ENCODE peak calls at places on chromosome 20, in nine cellular contexts. One of them, this sample, is unnamed.

GRCh38 chr20:25195962-25196700 is 619 bp downstream of the ENTPD6 start:
- DNase-seq in testis: peak; percentile 52
- DNase-seq in T-helper 9 cell: peak; percentile 10
- DNase-seq in RCC 7860: no peak
- DNase-seq in thoracic aorta: no peak
- DNase-seq in stimulated activated CD4-positive, alpha-beta T cell treated with anti-CD3 and anti-CD28 coated beads, Interleukin-4, amount 100 ng/mL, for 48 hours: no peak
- DNase-seq in central memory CD4-positive, alpha-beta T cell: peak; percentile 25
- DNase-seq in A549: peak; percentile 29
- DNase-seq in nephron progenitor cell: peak; percentile 56
- DNase-seq in this sample: no peak

GRCh38 chr20:6051505-6051904 is 2.4 kb downstream of the LRRN4 start:
- DNase-seq in nephron progenitor cell: no peak
- DNase-seq in T-helper 9 cell: no peak
- DNase-seq in thoracic aorta: no peak
- DNase-seq in stimulated activated CD4-positive, alpha-beta T cell treated with anti-CD3 and anti-CD28 coated beads, Interleukin-4, amount 100 ng/mL, for 48 hours: no peak
- DNase-seq in RCC 7860: peak; percentile 85
- DNase-seq in central memory CD4-positive, alpha-beta T cell: no peak
- DNase-seq in A549: no peak
- DNase-seq in testis: no peak
- DNase-seq in this sample: peak; percentile 60

GRCh38 chr20:25372584-25373336 is 17.9 kb downstream of the ABHD12 start:
- DNase-seq in T-helper 9 cell: no peak
- DNase-seq in nephron progenitor cell: no peak
- DNase-seq in testis: no peak
- DNase-seq in central memory CD4-positive, alpha-beta T cell: no peak
- DNase-seq in thoracic aorta: no peak
- DNase-seq in RCC 7860: peak; percentile 89
- DNase-seq in stimulated activated CD4-positive, alpha-beta T cell treated with anti-CD3 and anti-CD28 coated beads, Interleukin-4, amount 100 ng/mL, for 48 hours: no peak
- DNase-seq in A549: no peak
- DNase-seq in this sample: peak; percentile 90

GRCh38 chr20:57581202-57582028 is 20.5 kb downstream of the PCK1 start:
- DNase-seq in central memory CD4-positive, alpha-beta T cell: no peak
- DNase-seq in thoracic aorta: no peak
- DNase-seq in T-helper 9 cell: no peak
- DNase-seq in RCC 7860: no peak
- DNase-seq in A549: no peak
- DNase-seq in stimulated activated CD4-positive, alpha-beta T cell treated with anti-CD3 and anti-CD28 coated beads, Interleukin-4, amount 100 ng/mL, for 48 hours: no peak
- DNase-seq in testis: no peak
- DNase-seq in nephron progenitor cell: no peak
- DNase-seq in this sample: peak; percentile 24

GRCh38 chr20:61520076-61520639 is 268.1 kb downstream of the CDH4 start:
- DNase-seq in stimulated activated CD4-positive, alpha-beta T cell treated with anti-CD3 and anti-CD28 coated beads, Interleukin-4, amount 100 ng/mL, for 48 hours: no peak
- DNase-seq in thoracic aorta: no peak
- DNase-seq in T-helper 9 cell: no peak
- DNase-seq in testis: no peak
- DNase-seq in central memory CD4-positive, alpha-beta T cell: no peak
- DNase-seq in A549: no peak
- DNase-seq in nephron progenitor cell: no peak
- DNase-seq in RCC 7860: no peak
- DNase-seq in this sample: no peak

GRCh38 chr20:35297153-35297552 is 4.9 kb upstream of the FAM83C start:
- DNase-seq in thoracic aorta: no peak
- DNase-seq in central memory CD4-positive, alpha-beta T cell: no peak
- DNase-seq in testis: no peak
- DNase-seq in RCC 7860: no peak
- DNase-seq in T-helper 9 cell: no peak
- DNase-seq in stimulated activated CD4-positive, alpha-beta T cell treated with anti-CD3 and anti-CD28 coated beads, Interleukin-4, amount 100 ng/mL, for 48 hours: no peak
- DNase-seq in nephron progenitor cell: no peak
- DNase-seq in A549: no peak
- DNase-seq in this sample: no peak

GRCh38 chr20:60970601-60971000 is 281.5 kb upstream of the CDH4 start:
- DNase-seq in A549: no peak
- DNase-seq in stimulated activated CD4-positive, alpha-beta T cell treated with anti-CD3 and anti-CD28 coated beads, Interleukin-4, amount 100 ng/mL, for 48 hours: no peak
- DNase-seq in testis: no peak
- DNase-seq in T-helper 9 cell: no peak
- DNase-seq in nephron progenitor cell: no peak
- DNase-seq in RCC 7860: no peak
- DNase-seq in central memory CD4-positive, alpha-beta T cell: no peak
- DNase-seq in thoracic aorta: no peak
- DNase-seq in this sample: no peak

GRCh38 chr20:32731882-32732266 is 11.4 kb downstream of the COMMD7 start:
- DNase-seq in A549: no peak
- DNase-seq in central memory CD4-positive, alpha-beta T cell: no peak
- DNase-seq in RCC 7860: no peak
- DNase-seq in nephron progenitor cell: no peak
- DNase-seq in stimulated activated CD4-positive, alpha-beta T cell treated with anti-CD3 and anti-CD28 coated beads, Interleukin-4, amount 100 ng/mL, for 48 hours: no peak
- DNase-seq in thoracic aorta: no peak
- DNase-seq in testis: no peak
- DNase-seq in T-helper 9 cell: no peak
- DNase-seq in this sample: peak; percentile 36

GRCh38 chr20:49270177-49270576 is 7.7 kb downstream of the ZNFX1 start:
- DNase-seq in stimulated activated CD4-positive, alpha-beta T cell treated with anti-CD3 and anti-CD28 coated beads, Interleukin-4, amount 100 ng/mL, for 48 hours: no peak
- DNase-seq in central memory CD4-positive, alpha-beta T cell: no peak
- DNase-seq in testis: no peak
- DNase-seq in thoracic aorta: no peak
- DNase-seq in A549: no peak
- DNase-seq in T-helper 9 cell: no peak
- DNase-seq in nephron progenitor cell: no peak
- DNase-seq in RCC 7860: peak; percentile 36
- DNase-seq in this sample: peak; percentile 67

GRCh38 chr20:50194831-50195523 is 4.3 kb downstream of the CEBPB start:
- DNase-seq in central memory CD4-positive, alpha-beta T cell: no peak
- DNase-seq in nephron progenitor cell: no peak
- DNase-seq in testis: no peak
- DNase-seq in stimulated activated CD4-positive, alpha-beta T cell treated with anti-CD3 and anti-CD28 coated beads, Interleukin-4, amount 100 ng/mL, for 48 hours: no peak
- DNase-seq in RCC 7860: no peak
- DNase-seq in thoracic aorta: no peak
- DNase-seq in T-helper 9 cell: no peak
- DNase-seq in A549: no peak
- DNase-seq in this sample: peak; percentile 57

GRCh38 chr20:37259865-37260264 is 1.7 kb downstream of the GHRH start:
- DNase-seq in A549: no peak
- DNase-seq in nephron progenitor cell: no peak
- DNase-seq in testis: no peak
- DNase-seq in stimulated activated CD4-positive, alpha-beta T cell treated with anti-CD3 and anti-CD28 coated beads, Interleukin-4, amount 100 ng/mL, for 48 hours: no peak
- DNase-seq in T-helper 9 cell: no peak
- DNase-seq in central memory CD4-positive, alpha-beta T cell: no peak
- DNase-seq in RCC 7860: no peak
- DNase-seq in thoracic aorta: no peak
- DNase-seq in this sample: no peak

GRCh38 chr20:17845701-17846475 is 122.7 kb downstream of the SNX5 start:
- DNase-seq in T-helper 9 cell: no peak
- DNase-seq in RCC 7860: no peak
- DNase-seq in nephron progenitor cell: no peak
- DNase-seq in thoracic aorta: no peak
- DNase-seq in A549: no peak
- DNase-seq in central memory CD4-positive, alpha-beta T cell: no peak
- DNase-seq in stimulated activated CD4-positive, alpha-beta T cell treated with anti-CD3 and anti-CD28 coated beads, Interleukin-4, amount 100 ng/mL, for 48 hours: no peak
- DNase-seq in testis: no peak
- DNase-seq in this sample: no peak

GRCh38 chr20:25353368-25353753 is 37.3 kb downstream of the ABHD12 start:
- DNase-seq in A549: no peak
- DNase-seq in thoracic aorta: no peak
- DNase-seq in stimulated activated CD4-positive, alpha-beta T cell treated with anti-CD3 and anti-CD28 coated beads, Interleukin-4, amount 100 ng/mL, for 48 hours: no peak
- DNase-seq in testis: no peak
- DNase-seq in RCC 7860: no peak
- DNase-seq in nephron progenitor cell: no peak
- DNase-seq in central memory CD4-positive, alpha-beta T cell: no peak
- DNase-seq in T-helper 9 cell: no peak
- DNase-seq in this sample: no peak

GRCh38 chr20:39822667-39823066 is 860.5 kb downstream of the DHX35 start:
- DNase-seq in central memory CD4-positive, alpha-beta T cell: no peak
- DNase-seq in testis: no peak
- DNase-seq in thoracic aorta: no peak
- DNase-seq in RCC 7860: peak; percentile 31
- DNase-seq in T-helper 9 cell: no peak
- DNase-seq in stimulated activated CD4-positive, alpha-beta T cell treated with anti-CD3 and anti-CD28 coated beads, Interleukin-4, amount 100 ng/mL, for 48 hours: no peak
- DNase-seq in nephron progenitor cell: no peak
- DNase-seq in A549: no peak
- DNase-seq in this sample: no peak

GRCh38 chr20:9053108-9053507 is 15.8 kb upstream of the PLCB4 start:
- DNase-seq in nephron progenitor cell: no peak
- DNase-seq in thoracic aorta: no peak
- DNase-seq in A549: no peak
- DNase-seq in T-helper 9 cell: no peak
- DNase-seq in central memory CD4-positive, alpha-beta T cell: no peak
- DNase-seq in RCC 7860: peak; percentile 52
- DNase-seq in stimulated activated CD4-positive, alpha-beta T cell treated with anti-CD3 and anti-CD28 coated beads, Interleukin-4, amount 100 ng/mL, for 48 hours: no peak
- DNase-seq in testis: no peak
- DNase-seq in this sample: no peak

GRCh38 chr20:18983796-18984195 is 170.2 kb downstream of the SCP2D1 start:
- DNase-seq in stimulated activated CD4-positive, alpha-beta T cell treated with anti-CD3 and anti-CD28 coated beads, Interleukin-4, amount 100 ng/mL, for 48 hours: no peak
- DNase-seq in testis: no peak
- DNase-seq in T-helper 9 cell: no peak
- DNase-seq in thoracic aorta: no peak
- DNase-seq in nephron progenitor cell: no peak
- DNase-seq in central memory CD4-positive, alpha-beta T cell: no peak
- DNase-seq in A549: no peak
- DNase-seq in RCC 7860: no peak
- DNase-seq in this sample: no peak

GRCh38 chr20:39835040-39835842 is 853.8 kb downstream of the MAFB start:
- DNase-seq in stimulated activated CD4-positive, alpha-beta T cell treated with anti-CD3 and anti-CD28 coated beads, Interleukin-4, amount 100 ng/mL, for 48 hours: no peak
- DNase-seq in RCC 7860: no peak
- DNase-seq in testis: peak; percentile 29
- DNase-seq in thoracic aorta: no peak
- DNase-seq in T-helper 9 cell: no peak
- DNase-seq in nephron progenitor cell: no peak
- DNase-seq in A549: no peak
- DNase-seq in central memory CD4-positive, alpha-beta T cell: no peak
- DNase-seq in this sample: no peak

GRCh38 chr20:25233016-25233772 is 14.7 kb upstream of the PYGB start:
- DNase-seq in stimulated activated CD4-positive, alpha-beta T cell treated with anti-CD3 and anti-CD28 coated beads, Interleukin-4, amount 100 ng/mL, for 48 hours: no peak
- DNase-seq in central memory CD4-positive, alpha-beta T cell: no peak
- DNase-seq in nephron progenitor cell: no peak
- DNase-seq in A549: peak; percentile 92
- DNase-seq in T-helper 9 cell: no peak
- DNase-seq in thoracic aorta: peak; percentile 60
- DNase-seq in testis: peak; percentile 59
- DNase-seq in RCC 7860: peak; percentile 76
- DNase-seq in this sample: peak; percentile 54

GRCh38 chr20:37379967-37380828 is 34.3 kb downstream of the SRC start:
- DNase-seq in T-helper 9 cell: no peak
- DNase-seq in stimulated activated CD4-positive, alpha-beta T cell treated with anti-CD3 and anti-CD28 coated beads, Interleukin-4, amount 100 ng/mL, for 48 hours: no peak
- DNase-seq in testis: no peak
- DNase-seq in A549: peak; percentile 44
- DNase-seq in RCC 7860: peak; percentile 52
- DNase-seq in nephron progenitor cell: no peak
- DNase-seq in central memory CD4-positive, alpha-beta T cell: no peak
- DNase-seq in thoracic aorta: no peak
- DNase-seq in this sample: no peak

GRCh38 chr20:38805502-38805957 is at the start of gene PPP1R16B:
- DNase-seq in central memory CD4-positive, alpha-beta T cell: peak; percentile 75
- DNase-seq in thoracic aorta: no peak
- DNase-seq in A549: peak; percentile 26
- DNase-seq in T-helper 9 cell: peak; percentile 67
- DNase-seq in RCC 7860: no peak
- DNase-seq in nephron progenitor cell: peak; percentile 85
- DNase-seq in testis: peak; percentile 32
- DNase-seq in stimulated activated CD4-positive, alpha-beta T cell treated with anti-CD3 and anti-CD28 coated beads, Interleukin-4, amount 100 ng/mL, for 48 hours: peak; percentile 72
- DNase-seq in this sample: no peak

GRCh38 chr20:39943336-39943735 is 745.7 kb downstream of the MAFB start:
- DNase-seq in nephron progenitor cell: no peak
- DNase-seq in testis: no peak
- DNase-seq in central memory CD4-positive, alpha-beta T cell: no peak
- DNase-seq in A549: no peak
- DNase-seq in thoracic aorta: no peak
- DNase-seq in T-helper 9 cell: no peak
- DNase-seq in RCC 7860: no peak
- DNase-seq in stimulated activated CD4-positive, alpha-beta T cell treated with anti-CD3 and anti-CD28 coated beads, Interleukin-4, amount 100 ng/mL, for 48 hours: no peak
- DNase-seq in this sample: no peak

GRCh38 chr20:63083831-63084562 is 77.2 kb upstream of the BHLHE23 start:
- DNase-seq in testis: no peak
- DNase-seq in thoracic aorta: no peak
- DNase-seq in A549: no peak
- DNase-seq in RCC 7860: no peak
- DNase-seq in central memory CD4-positive, alpha-beta T cell: no peak
- DNase-seq in stimulated activated CD4-positive, alpha-beta T cell treated with anti-CD3 and anti-CD28 coated beads, Interleukin-4, amount 100 ng/mL, for 48 hours: no peak
- DNase-seq in nephron progenitor cell: no peak
- DNase-seq in T-helper 9 cell: no peak
- DNase-seq in this sample: no peak

GRCh38 chr20:51966296-51966971 is 164.1 kb upstream of the SALL4 start:
- DNase-seq in testis: peak; percentile 86
- DNase-seq in RCC 7860: peak; percentile 44
- DNase-seq in thoracic aorta: no peak
- DNase-seq in T-helper 9 cell: no peak
- DNase-seq in central memory CD4-positive, alpha-beta T cell: no peak
- DNase-seq in A549: peak; percentile 71
- DNase-seq in nephron progenitor cell: peak; percentile 44
- DNase-seq in stimulated activated CD4-positive, alpha-beta T cell treated with anti-CD3 and anti-CD28 coated beads, Interleukin-4, amount 100 ng/mL, for 48 hours: peak; percentile 4
- DNase-seq in this sample: peak; percentile 60

GRCh38 chr20:38581013-38581412 is at the start of gene ADIG:
- DNase-seq in RCC 7860: no peak
- DNase-seq in nephron progenitor cell: no peak
- DNase-seq in thoracic aorta: no peak
- DNase-seq in A549: no peak
- DNase-seq in central memory CD4-positive, alpha-beta T cell: no peak
- DNase-seq in testis: no peak
- DNase-seq in stimulated activated CD4-positive, alpha-beta T cell treated with anti-CD3 and anti-CD28 coated beads, Interleukin-4, amount 100 ng/mL, for 48 hours: no peak
- DNase-seq in T-helper 9 cell: no peak
- DNase-seq in this sample: no peak

GRCh38 chr20:44097521-44098255 is 89.3 kb downstream of the JPH2 start:
- DNase-seq in thoracic aorta: no peak
- DNase-seq in nephron progenitor cell: no peak
- DNase-seq in A549: no peak
- DNase-seq in testis: no peak
- DNase-seq in T-helper 9 cell: no peak
- DNase-seq in RCC 7860: no peak
- DNase-seq in stimulated activated CD4-positive, alpha-beta T cell treated with anti-CD3 and anti-CD28 coated beads, Interleukin-4, amount 100 ng/mL, for 48 hours: no peak
- DNase-seq in central memory CD4-positive, alpha-beta T cell: no peak
- DNase-seq in this sample: no peak

GRCh38 chr20:34209111-34209510 is 32.1 kb upstream of the ASIP start:
- DNase-seq in A549: no peak
- DNase-seq in testis: no peak
- DNase-seq in thoracic aorta: no peak
- DNase-seq in nephron progenitor cell: no peak
- DNase-seq in T-helper 9 cell: no peak
- DNase-seq in central memory CD4-positive, alpha-beta T cell: no peak
- DNase-seq in RCC 7860: no peak
- DNase-seq in stimulated activated CD4-positive, alpha-beta T cell treated with anti-CD3 and anti-CD28 coated beads, Interleukin-4, amount 100 ng/mL, for 48 hours: no peak
- DNase-seq in this sample: no peak

GRCh38 chr20:2693286-2693995 is 861 bp downstream of the EBF4 start:
- DNase-seq in A549: peak; percentile 44
- DNase-seq in nephron progenitor cell: peak; percentile 67
- DNase-seq in RCC 7860: no peak
- DNase-seq in T-helper 9 cell: peak; percentile 39
- DNase-seq in stimulated activated CD4-positive, alpha-beta T cell treated with anti-CD3 and anti-CD28 coated beads, Interleukin-4, amount 100 ng/mL, for 48 hours: peak; percentile 30
- DNase-seq in thoracic aorta: no peak
- DNase-seq in central memory CD4-positive, alpha-beta T cell: peak; percentile 18
- DNase-seq in testis: peak; percentile 20
- DNase-seq in this sample: no peak

GRCh38 chr20:45469336-45470261 is at the start of gene WFDC2:
- DNase-seq in thoracic aorta: no peak
- DNase-seq in central memory CD4-positive, alpha-beta T cell: no peak
- DNase-seq in nephron progenitor cell: peak; percentile 68
- DNase-seq in testis: no peak
- DNase-seq in T-helper 9 cell: no peak
- DNase-seq in stimulated activated CD4-positive, alpha-beta T cell treated with anti-CD3 and anti-CD28 coated beads, Interleukin-4, amount 100 ng/mL, for 48 hours: no peak
- DNase-seq in A549: no peak
- DNase-seq in RCC 7860: no peak
- DNase-seq in this sample: no peak

GRCh38 chr20:3068986-3069900 is 2.2 kb upstream of the OXT start:
- DNase-seq in nephron progenitor cell: no peak
- DNase-seq in stimulated activated CD4-positive, alpha-beta T cell treated with anti-CD3 and anti-CD28 coated beads, Interleukin-4, amount 100 ng/mL, for 48 hours: no peak
- DNase-seq in central memory CD4-positive, alpha-beta T cell: no peak
- DNase-seq in thoracic aorta: no peak
- DNase-seq in testis: no peak
- DNase-seq in T-helper 9 cell: no peak
- DNase-seq in A549: no peak
- DNase-seq in RCC 7860: peak; percentile 71
- DNase-seq in this sample: peak; percentile 21

GRCh38 chr20:48329676-48330644 is 497.8 kb downstream of the PREX1 start:
- DNase-seq in A549: peak; percentile 39
- DNase-seq in nephron progenitor cell: peak; percentile 53
- DNase-seq in RCC 7860: no peak
- DNase-seq in T-helper 9 cell: no peak
- DNase-seq in stimulated activated CD4-positive, alpha-beta T cell treated with anti-CD3 and anti-CD28 coated beads, Interleukin-4, amount 100 ng/mL, for 48 hours: no peak
- DNase-seq in testis: no peak
- DNase-seq in thoracic aorta: no peak
- DNase-seq in central memory CD4-positive, alpha-beta T cell: no peak
- DNase-seq in this sample: peak; percentile 5

GRCh38 chr20:31720486-31721407 is 1.9 kb downstream of the BCL2L1 start:
- DNase-seq in stimulated activated CD4-positive, alpha-beta T cell treated with anti-CD3 and anti-CD28 coated beads, Interleukin-4, amount 100 ng/mL, for 48 hours: no peak
- DNase-seq in RCC 7860: peak; percentile 31
- DNase-seq in A549: no peak
- DNase-seq in testis: no peak
- DNase-seq in thoracic aorta: no peak
- DNase-seq in nephron progenitor cell: no peak
- DNase-seq in central memory CD4-positive, alpha-beta T cell: no peak
- DNase-seq in T-helper 9 cell: no peak
- DNase-seq in this sample: no peak